ENCODE peak calls at places on chromosomes 1 and 21, in four cellular contexts. R is Right ventricle myocardium inferior, U is amniotic stem cell, M is WTC11. Z is an unnamed sample.

GRCh38 chr1:225825606-225826005 is 15.7 kb downstream of the EPHX1 start:
- DNase-seq in M (no peak), R (no peak), U (no peak), Z (no peak)

GRCh38 chr1:8816831-8817412 is 518 bp downstream of the RERE start:
- DNase-seq in U (no peak), M (peak; percentile 36), R (no peak), Z (no peak)

GRCh38 chr1:64107041-64107440 is 96.4 kb upstream of the UBE2U start:
- DNase-seq in U (no peak), R (no peak), M (no peak), Z (no peak)

GRCh38 chr1:56147459-56147858 is 431.9 kb downstream of the PLPP3 start:
- DNase-seq in U (no peak), M (no peak), R (no peak), Z (no peak)

GRCh38 chr1:170985406-170985805 is 50.1 kb downstream of the MROH9 start:
- DNase-seq in M (no peak), U (no peak), R (no peak), Z (no peak)

GRCh38 chr21:42007541-42007940 is 2.6 kb downstream of the ZBTB21 start:
- DNase-seq in M (no peak), U (no peak), R (no peak), Z (no peak)

GRCh38 chr1:109877320-109877771 is 33.3 kb upstream of the CSF1 start:
- DNase-seq in U (peak; percentile 90), R (peak; percentile 86), M (peak; percentile 64), Z (peak; percentile 63)

GRCh38 chr1:235083589-235084323 is 44.9 kb downstream of the TOMM20 start:
- DNase-seq in M (peak; percentile 80), U (peak; percentile 87), R (peak; percentile 92), Z (peak; percentile 89)

GRCh38 chr1:89762801-89763648 is 57.8 kb upstream of the LRRC8D start:
- DNase-seq in R (peak; percentile 93), U (peak; percentile 66), M (peak; percentile 92), Z (peak; percentile 71)

GRCh38 chr1:17004466-17005364 is 7.0 kb downstream of the ATP13A2 start:
- DNase-seq in R (no peak), U (no peak), M (no peak), Z (no peak)

GRCh38 chr1:110003747-110004428 is 19.3 kb downstream of the AHCYL1 start:
- DNase-seq in U (peak; percentile 95), M (peak; percentile 38), R (peak; percentile 81), Z (peak; percentile 66)

Z was measured in HTR-8/SVneo.